ENCODE peak calls at places on chromosomes 7 and 10, in six cellular contexts. Y is stimulated activated naive CD4-positive, alpha-beta T cell; R is bronchial epithelial cell; K is GM04503; Q is glutamatergic neuron; V is neural progenitor cell. P is an unnamed sample.

GRCh38 chr7:117061751-117062150 is 108.5 kb downstream of the ST7 start:
- DNase-seq in Y (no peak), R (peak; percentile 51), K (peak; percentile 30), Q (no peak), V (no peak), P (no peak)

GRCh38 chr7:28903779-28904538 is 54.2 kb downstream of the TRIL start:
- DNase-seq in Y (no peak), R (no peak), K (no peak), Q (no peak), V (no peak), P (no peak)

GRCh38 chr7:51187941-51188340 is 128.7 kb downstream of the COBL start:
- DNase-seq in Y (no peak), R (peak; percentile 4), K (no peak), Q (peak; percentile 86), V (peak; percentile 89), P (no peak)

GRCh38 chr10:48594799-48595198 is 10.1 kb downstream of the ARHGAP22 start:
- DNase-seq in Y (no peak), R (no peak), K (no peak), Q (no peak), V (peak; percentile 54), P (no peak)

GRCh38 chr10:4588824-4589223 is 237.2 kb upstream of the AKR1E2 start:
- DNase-seq in Y (no peak), R (no peak), K (no peak), Q (no peak), V (no peak), P (no peak)

GRCh38 chr10:44017483-44018145 is 367.3 kb downstream of the CXCL12 start:
- DNase-seq in Y (no peak), R (no peak), K (no peak), Q (no peak), V (no peak), P (no peak)

GRCh38 chr10:25465582-25466372 is 291.0 kb downstream of the GPR158 start:
- DNase-seq in Y (no peak), R (no peak), K (no peak), Q (no peak), V (no peak), P (no peak)

GRCh38 chr10:77296534-77297369 is 340.9 kb downstream of the KCNMA1 start:
- DNase-seq in Y (no peak), R (no peak), K (no peak), Q (no peak), V (peak; percentile 25), P (no peak)